ENCODE peak calls at places on chromosomes 3 and 15, in eight cellular contexts. O is SJSA1; H is hepatocyte; A is CD4-positive, CD25-positive, alpha-beta regulatory T cell; N is fibroblast of lung; P is cardiac muscle cell; K is upper lobe of right lung; D is osteoblast. Y is an unnamed sample.
A peak's percentile ranks its signal among the peaks of the same experiment; 100 is the strongest.

GRCh38 chr3:88142094-88142624 is 7.6 kb upstream of the C3orf38 start:
- DNase-seq in O (no peak), H (no peak), A (peak; percentile 40), N (peak; percentile 49), P (no peak), K (no peak), D (peak; percentile 45), Y (no peak)

GRCh38 chr3:136332302-136332701 is 82.2 kb downstream of the PCCB start:
- DNase-seq in O (no peak), H (no peak), A (no peak), N (no peak), P (no peak), K (no peak), D (no peak), Y (no peak)

GRCh38 chr15:90619939-90620338 is 90.2 kb downstream of the CRTC3 start:
- DNase-seq in O (no peak), H (no peak), A (no peak), N (no peak), P (no peak), K (no peak), D (no peak), Y (no peak)

GRCh38 chr3:98529856-98530459 is 1.8 kb upstream of the GPR15 start:
- DNase-seq in O (no peak), H (no peak), A (no peak), N (no peak), P (no peak), K (no peak), D (no peak), Y (no peak)

GRCh38 chr3:58751235-58751634 is 84.7 kb upstream of the FAM3D start:
- DNase-seq in O (no peak), H (no peak), A (no peak), N (no peak), P (no peak), K (no peak), D (no peak), Y (no peak)

GRCh38 chr3:67044295-67044694 is 46.2 kb downstream of the KBTBD8 start:
- DNase-seq in O (no peak), H (no peak), A (no peak), N (peak; percentile 44), P (no peak), K (no peak), D (peak; percentile 14), Y (no peak)

GRCh38 chr3:134449277-134449676 is 36.5 kb downstream of the ANAPC13 start:
- DNase-seq in O (no peak), H (no peak), A (no peak), N (no peak), P (peak; percentile 44), K (no peak), D (peak; percentile 88), Y (peak; percentile 70)

GRCh38 chr3:171306631-171307030 is 153.6 kb downstream of the TNIK start:
- DNase-seq in O (peak; percentile 87), H (peak; percentile 6), A (no peak), N (peak; percentile 99), P (no peak), K (no peak), D (peak; percentile 55), Y (no peak)

GRCh38 chr15:47331796-47332480 is 385.4 kb upstream of the SEMA6D start:
- DNase-seq in O (no peak), H (peak; percentile 62), A (no peak), N (peak; percentile 18), P (peak; percentile 78), K (no peak), D (no peak), Y (no peak)

GRCh38 chr3:46068526-46068925 is 41.2 kb upstream of the XCR1 start:
- DNase-seq in O (no peak), H (no peak), A (no peak), N (no peak), P (no peak), K (no peak), D (no peak), Y (no peak)

GRCh38 chr3:46067401-46067800 is 40.1 kb upstream of the XCR1 start:
- DNase-seq in O (no peak), H (no peak), A (no peak), N (no peak), P (no peak), K (no peak), D (no peak), Y (no peak)

GRCh38 chr3:46065751-46066256 is 38.5 kb upstream of the XCR1 start:
- DNase-seq in O (no peak), H (no peak), A (no peak), N (no peak), P (peak; percentile 26), K (no peak), D (no peak), Y (no peak)

GRCh38 chr3:46062679-46063078 is 35.4 kb upstream of the XCR1 start:
- DNase-seq in O (no peak), H (no peak), A (no peak), N (peak; percentile 17), P (peak; percentile 12), K (no peak), D (no peak), Y (no peak)

DNA sequence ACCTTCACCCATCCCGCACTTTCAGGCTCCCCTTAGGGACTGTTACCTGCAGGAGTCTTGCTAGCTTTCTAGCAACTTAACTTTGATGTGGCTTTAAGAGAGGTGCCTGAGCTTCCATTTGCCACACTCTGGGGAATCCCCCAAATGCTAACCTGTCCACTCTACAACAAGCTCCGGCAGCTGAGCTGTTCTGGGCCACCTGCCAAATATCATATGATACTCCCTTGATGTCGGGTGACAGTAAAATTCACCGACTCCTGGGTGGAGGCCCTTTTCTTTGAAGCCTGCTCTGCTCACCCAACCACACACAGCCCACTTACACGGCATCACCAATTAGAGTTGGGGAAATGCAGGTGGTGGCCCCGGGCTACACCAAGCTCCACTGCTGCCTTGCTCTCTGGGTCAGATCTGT is 38.0 kb upstream of the XCR1 start:
- DNase-seq in O (no peak), H (peak; percentile 22), A (peak; percentile 86), N (no peak), P (peak; percentile 47), K (no peak), D (no peak), Y (no peak)
- H3K4me3 ChIP-seq in O (no peak overlapping the region), H (no peak overlapping the region), A (peak overlapping the region; percentile 21), N (no peak overlapping the region), P (no peak overlapping the region), K (no peak overlapping the region), D (no peak overlapping the region), Y (no peak overlapping the region)

GRCh38 chr15:101506491-101506890 is 17.0 kb upstream of the PCSK6 start:
- DNase-seq in O (no peak), H (no peak), A (no peak), N (no peak), P (no peak), K (no peak), D (no peak), Y (no peak)

GRCh38 chr15:101504373-101504772 is 14.9 kb upstream of the PCSK6 start:
- DNase-seq in O (no peak), H (no peak), A (no peak), N (no peak), P (no peak), K (no peak), D (no peak), Y (peak; percentile 7)

GRCh38 chr15:101503296-101503599 is 13.7 kb upstream of the PCSK6 start:
- DNase-seq in O (no peak), H (no peak), A (no peak), N (no peak), P (no peak), K (no peak), D (no peak), Y (no peak)

GRCh38 chr15:101504866-101505609 is 15.5 kb upstream of the PCSK6 start:
- DNase-seq in O (peak; percentile 24), H (no peak), A (no peak), N (no peak), P (no peak), K (no peak), D (peak; percentile 23), Y (peak; percentile 7)

GRCh38 chr15:101505610-101506337 is 16.3 kb upstream of the PCSK6 start:
- DNase-seq in O (no peak), H (no peak), A (no peak), N (no peak), P (no peak), K (no peak), D (no peak), Y (peak; percentile 3)
- H3K36me3 ChIP-seq in O (no peaks in the 10 kb centered on the region), H (no peaks in the 10 kb centered on the region), A (no peaks in the 10 kb centered on the region), N (no peaks in the 10 kb centered on the region), P (no peaks in the 10 kb centered on the region), K (no peaks in the 10 kb centered on the region), D (no peaks in the 10 kb centered on the region), Y (no peaks in the 10 kb centered on the region)

DNA sequence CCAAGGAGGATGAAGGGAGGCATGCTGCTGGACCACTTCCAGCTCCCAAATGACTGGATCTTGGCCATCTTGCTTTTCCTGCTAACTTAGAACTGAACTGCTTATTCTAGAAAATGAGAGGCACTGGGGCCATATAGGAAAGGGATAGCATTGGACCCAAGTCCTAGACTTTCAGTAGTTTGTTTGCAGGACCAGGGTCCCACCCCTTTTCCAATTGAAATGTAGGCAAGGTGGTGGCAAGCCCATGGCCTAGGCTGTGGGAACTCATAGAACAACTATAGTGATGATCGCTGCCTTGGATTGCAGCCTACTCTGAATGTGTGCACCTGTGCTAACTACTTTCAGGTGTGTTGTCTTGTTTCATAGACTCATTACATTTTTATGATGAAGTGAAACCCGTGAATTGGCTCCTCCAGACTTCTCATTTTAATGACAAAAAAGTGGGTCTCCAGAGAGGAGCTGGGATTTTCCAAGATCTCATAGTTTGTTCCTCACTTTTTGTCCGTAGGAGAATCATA is 50.3 kb downstream of the TGFBR2 start:
- DNase-seq in O (no peak), H (no peak), A (no peak), N (no peak), P (no peak), K (no peak), D (no peak), Y (no peak)
- H3K4me3 ChIP-seq in O (no peak overlapping the region), H (no peak overlapping the region), A (peak overlapping the region; percentile 78), N (no peak overlapping the region), P (no peak overlapping the region), K (no peak overlapping the region), D (no peak overlapping the region), Y (no peak overlapping the region)

GRCh38 chr15:82810863-82811421 is 1.5 kb downstream of the WHAMM start:
- DNase-seq in O (no peak), H (no peak), A (peak; percentile 70), N (no peak), P (no peak), K (no peak), D (no peak), Y (no peak)

GRCh38 chr15:82810061-82810862 is 834 bp downstream of the WHAMM start:
- DNase-seq in O (peak; percentile 55), H (peak; percentile 82), A (peak; percentile 45), N (peak; percentile 55), P (peak; percentile 72), K (peak; percentile 76), D (peak; percentile 74), Y (peak; percentile 72)

GRCh38 chr15:82808634-82809041 is 790 bp upstream of the WHAMM start:
- DNase-seq in O (no peak), H (no peak), A (no peak), N (no peak), P (no peak), K (no peak), D (peak; percentile 19), Y (no peak)

GRCh38 chr15:82809308-82810060 is at the start of gene WHAMM:
- DNase-seq in O (peak; percentile 94), H (peak; percentile 99), A (peak; percentile 95), N (peak; percentile 98), P (peak; percentile 98), K (peak; percentile 99), D (peak; percentile 98), Y (peak; percentile 96)

DNA sequence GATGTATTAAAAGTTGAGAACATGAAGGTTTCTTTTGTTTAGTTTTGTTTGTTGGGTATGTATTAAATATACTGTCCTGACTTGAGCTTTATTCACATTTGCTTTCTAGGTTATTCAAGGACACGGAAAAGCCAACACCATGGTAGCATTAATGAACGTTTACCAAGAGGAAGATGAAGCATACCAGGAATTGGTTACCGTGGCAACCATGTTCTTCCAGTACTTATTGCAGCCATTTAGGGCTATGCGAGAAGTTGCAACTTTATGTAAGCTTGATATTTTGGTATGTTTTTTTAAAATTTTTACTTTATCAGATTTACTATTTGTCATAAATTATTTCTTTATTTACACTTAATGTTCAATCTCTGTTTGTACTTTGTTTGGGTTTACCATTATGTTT is 3.6 kb downstream of the WHAMM start:
- DNase-seq in O (no peak), H (no peak), A (no peak), N (no peak), P (no peak), K (no peak), D (no peak), Y (no peak)
- H3K36me3 ChIP-seq in O (peaks cover 57% of the 10 kb centered on the region), H (no peaks in the 10 kb centered on the region), A (peaks cover 48% of the 10 kb centered on the region), N (peaks cover 3% of the 10 kb centered on the region), P (peaks cover 42% of the 10 kb centered on the region), K (peaks cover 45% of the 10 kb centered on the region), D (peaks cover 45% of the 10 kb centered on the region), Y (no peaks in the 10 kb centered on the region)